ENCODE peak calls at places on chromosome 13, in six cellular contexts. One of them, this sample, is unnamed.

GRCh38 chr13:107322228-107322627 is 754.3 kb upstream of the ARGLU1 start:
- DNase-seq in omental fat pad: no peak
- DNase-seq in stomach: no peak
- DNase-seq in astrocyte of the hippocampus: no peak
- DNase-seq in stimulated activated CD4-positive, alpha-beta T cell treated with anti-CD3 and anti-CD28 coated beads, Interleukin-1b, Interleukin-23, amount 100 ng/mL, for 4 hours: no peak
- DNase-seq in stimulated activated CD8-positive, alpha-beta memory T cell treated with anti-CD3 and anti-CD28 coated beads, Interleukin-4, amount 100 ng/mL, for 1 hour: no peak
- DNase-seq in this sample: no peak

GRCh38 chr13:27578121-27579030 is 42.0 kb downstream of the LNX2 start:
- DNase-seq in omental fat pad: no peak
- DNase-seq in stomach: no peak
- DNase-seq in astrocyte of the hippocampus: no peak
- DNase-seq in stimulated activated CD4-positive, alpha-beta T cell treated with anti-CD3 and anti-CD28 coated beads, Interleukin-1b, Interleukin-23, amount 100 ng/mL, for 4 hours: no peak
- DNase-seq in stimulated activated CD8-positive, alpha-beta memory T cell treated with anti-CD3 and anti-CD28 coated beads, Interleukin-4, amount 100 ng/mL, for 1 hour: no peak
- DNase-seq in this sample: no peak

GRCh38 chr13:37074703-37075102 is 15.2 kb upstream of the SUPT20H start:
- DNase-seq in omental fat pad: no peak
- DNase-seq in stomach: no peak
- DNase-seq in astrocyte of the hippocampus: peak; percentile 41
- DNase-seq in stimulated activated CD4-positive, alpha-beta T cell treated with anti-CD3 and anti-CD28 coated beads, Interleukin-1b, Interleukin-23, amount 100 ng/mL, for 4 hours: no peak
- DNase-seq in stimulated activated CD8-positive, alpha-beta memory T cell treated with anti-CD3 and anti-CD28 coated beads, Interleukin-4, amount 100 ng/mL, for 1 hour: no peak
- DNase-seq in this sample: no peak

GRCh38 chr13:27508802-27509201 is 58.4 kb upstream of the MTIF3 start:
- DNase-seq in omental fat pad: no peak
- DNase-seq in stomach: no peak
- DNase-seq in astrocyte of the hippocampus: no peak
- DNase-seq in stimulated activated CD4-positive, alpha-beta T cell treated with anti-CD3 and anti-CD28 coated beads, Interleukin-1b, Interleukin-23, amount 100 ng/mL, for 4 hours: no peak
- DNase-seq in stimulated activated CD8-positive, alpha-beta memory T cell treated with anti-CD3 and anti-CD28 coated beads, Interleukin-4, amount 100 ng/mL, for 1 hour: no peak
- DNase-seq in this sample: no peak

GRCh38 chr13:48962281-48962680 is 13.4 kb upstream of the FNDC3A start:
- DNase-seq in omental fat pad: no peak
- DNase-seq in stomach: no peak
- DNase-seq in astrocyte of the hippocampus: no peak
- DNase-seq in stimulated activated CD4-positive, alpha-beta T cell treated with anti-CD3 and anti-CD28 coated beads, Interleukin-1b, Interleukin-23, amount 100 ng/mL, for 4 hours: no peak
- DNase-seq in stimulated activated CD8-positive, alpha-beta memory T cell treated with anti-CD3 and anti-CD28 coated beads, Interleukin-4, amount 100 ng/mL, for 1 hour: no peak
- DNase-seq in this sample: no peak

GRCh38 chr13:36431204-36432105 is 840 bp upstream of the CCNA1 start:
- DNase-seq in omental fat pad: no peak
- DNase-seq in stomach: no peak
- DNase-seq in astrocyte of the hippocampus: peak; percentile 48
- DNase-seq in stimulated activated CD4-positive, alpha-beta T cell treated with anti-CD3 and anti-CD28 coated beads, Interleukin-1b, Interleukin-23, amount 100 ng/mL, for 4 hours: no peak
- DNase-seq in stimulated activated CD8-positive, alpha-beta memory T cell treated with anti-CD3 and anti-CD28 coated beads, Interleukin-4, amount 100 ng/mL, for 1 hour: no peak
- DNase-seq in this sample: peak; percentile 64

GRCh38 chr13:60090579-60090978 is 73.1 kb downstream of the DIAPH3 start:
- DNase-seq in omental fat pad: no peak
- DNase-seq in stomach: no peak
- DNase-seq in astrocyte of the hippocampus: peak; percentile 34
- DNase-seq in stimulated activated CD4-positive, alpha-beta T cell treated with anti-CD3 and anti-CD28 coated beads, Interleukin-1b, Interleukin-23, amount 100 ng/mL, for 4 hours: no peak
- DNase-seq in stimulated activated CD8-positive, alpha-beta memory T cell treated with anti-CD3 and anti-CD28 coated beads, Interleukin-4, amount 100 ng/mL, for 1 hour: no peak
- DNase-seq in this sample: no peak

GRCh38 chr13:107347641-107348369 is 779.9 kb upstream of the ARGLU1 start:
- DNase-seq in omental fat pad: no peak
- DNase-seq in stomach: no peak
- DNase-seq in astrocyte of the hippocampus: no peak
- DNase-seq in stimulated activated CD4-positive, alpha-beta T cell treated with anti-CD3 and anti-CD28 coated beads, Interleukin-1b, Interleukin-23, amount 100 ng/mL, for 4 hours: no peak
- DNase-seq in stimulated activated CD8-positive, alpha-beta memory T cell treated with anti-CD3 and anti-CD28 coated beads, Interleukin-4, amount 100 ng/mL, for 1 hour: no peak
- DNase-seq in this sample: no peak

GRCh38 chr13:37136187-37136586 is 30.7 kb upstream of the CSNK1A1L start:
- DNase-seq in omental fat pad: no peak
- DNase-seq in stomach: no peak
- DNase-seq in astrocyte of the hippocampus: no peak
- DNase-seq in stimulated activated CD4-positive, alpha-beta T cell treated with anti-CD3 and anti-CD28 coated beads, Interleukin-1b, Interleukin-23, amount 100 ng/mL, for 4 hours: no peak
- DNase-seq in stimulated activated CD8-positive, alpha-beta memory T cell treated with anti-CD3 and anti-CD28 coated beads, Interleukin-4, amount 100 ng/mL, for 1 hour: no peak
- DNase-seq in this sample: no peak

This sample was measured in activated CD8-positive, alpha-beta memory T cell treated with anti-CD3 and anti-CD28 coated beads, Interleukin-2, amount 50 U/mL, for 48 hours.